ENCODE peak calls at places on chromosomes 7 and 10, in five cellular contexts. T is Right ventricle myocardium inferior; N is Right ventricle myocardium superior; X is effector memory CD8-positive, alpha-beta T cell; F is activated CD4-positive, CD25-positive, alpha-beta regulatory T cell treated with anti-CD3 and anti-CD28 coated beads, Interleukin-2, amount 50 U/mL, for 24 hours. R is an unnamed sample.
A peak's percentile ranks its signal among the peaks of the same experiment; 100 is the strongest.

GRCh38 chr10:42875792-42876191 is 93.2 kb downstream of the BMS1 start:
- ATAC-seq in T (peak; percentile 38), N (peak; percentile 53), X (no peak), F (no peak), R (no peak)

GRCh38 chr7:32453286-32454011 is 36.7 kb downstream of the LSM5 start:
- ATAC-seq in T (no peak), N (no peak), X (no peak), F (no peak), R (no peak)

GRCh38 chr7:52189153-52189778 is 846.2 kb upstream of the POM121L12 start:
- ATAC-seq in T (no peak), N (no peak), X (no peak), F (no peak), R (no peak)

GRCh38 chr10:102046095-102046494 is 9.9 kb downstream of the ARMH3 start:
- ATAC-seq in T (no peak), N (no peak), X (no peak), F (no peak), R (no peak)

GRCh38 chr7:70645876-70646336 is 486.0 kb upstream of the GALNT17 start:
- ATAC-seq in T (no peak), N (no peak), X (no peak), F (no peak), R (no peak)

GRCh38 chr7:130988443-130988842 is 254.4 kb upstream of the KLF14 start:
- ATAC-seq in T (no peak), N (no peak), X (peak; percentile 46), F (peak; percentile 74), R (no peak)

GRCh38 chr10:83332695-83333094 is 806.6 kb upstream of the GHITM start:
- ATAC-seq in T (no peak), N (no peak), X (no peak), F (no peak), R (no peak)

GRCh38 chr10:95248989-95249388 is 41.8 kb downstream of the PDLIM1 start:
- ATAC-seq in T (peak; percentile 74), N (peak; percentile 77), X (no peak), F (no peak), R (peak; percentile 7)

GRCh38 chr10:119252051-119252465 is 44.7 kb downstream of the GRK5 start:
- ATAC-seq in T (peak; percentile 36), N (peak; percentile 36), X (no peak), F (no peak), R (peak; percentile 42)

GRCh38 chr10:110771486-110771885 is 100.2 kb upstream of the PDCD4 start:
- ATAC-seq in T (no peak), N (no peak), X (no peak), F (no peak), R (no peak)

GRCh38 chr10:62512732-62513475 is 138.7 kb downstream of the ZNF365 start:
- ATAC-seq in T (no peak), N (no peak), X (no peak), F (no peak), R (no peak)

GRCh38 chr10:18658301-18658991 is 785 bp upstream of the ARL5B start:
- ATAC-seq in T (no peak), N (peak; percentile 2), X (no peak), F (no peak), R (no peak)

GRCh38 chr7:37311282-37311868 is 137.3 kb downstream of the ELMO1 start:
- ATAC-seq in T (peak; percentile 57), N (no peak), X (peak; percentile 62), F (peak; percentile 77), R (no peak)

GRCh38 chr7:41416208-41416595 is 286.7 kb downstream of the INHBA start:
- ATAC-seq in T (no peak), N (no peak), X (no peak), F (no peak), R (no peak)

GRCh38 chr10:95728535-95728934 is 27.4 kb upstream of the ENTPD1 start:
- ATAC-seq in T (no peak), N (peak; percentile 67), X (no peak), F (no peak), R (peak; percentile 78)

GRCh38 chr7:149776305-149776704 is 2.9 kb upstream of the ZNF467 start:
- ATAC-seq in T (peak; percentile 42), N (peak; percentile 18), X (no peak), F (no peak), R (no peak)

GRCh38 chr7:147570390-147570789 is 1020.2 kb upstream of the C7orf33 start:
- ATAC-seq in T (no peak), N (no peak), X (no peak), F (no peak), R (no peak)